ENCODE peak calls at places on chromosome 3, in six cellular contexts. P is neural progenitor cell; U is transverse colon; V is astrocyte; N is CD8-positive, alpha-beta T cell; M is tibial artery. G is an unnamed sample.

GRCh38 chr3:39491733-39492350 is 24.4 kb downstream of the MOBP start:
- DNase-seq in P (no peak), U (no peak), V (no peak), N (no peak), M (no peak), G (no peak)

GRCh38 chr3:148931574-148931973 is 59.8 kb upstream of the GYG1 start:
- DNase-seq in P (no peak), U (no peak), V (no peak), N (no peak), M (no peak), G (no peak)

GRCh38 chr3:49900491-49901153 is 3.1 kb downstream of the MST1R start:
- DNase-seq in P (no peak), U (peak), V (peak), N (no peak), M (no peak), G (no peak)

GRCh38 chr3:9638147-9638546 is 11.2 kb upstream of the MTMR14 start:
- DNase-seq in P (no peak), U (no peak), V (no peak), N (no peak), M (no peak), G (no peak)

GRCh38 chr3:87167634-87168456 is 59.3 kb upstream of the CHMP2B start:
- DNase-seq in P (peak), U (no peak), V (peak), N (no peak), M (no peak), G (no peak)

GRCh38 chr3:72810063-72810462 is 38.2 kb downstream of the SHQ1 start:
- DNase-seq in P (peak), U (no peak), V (no peak), N (no peak), M (no peak), G (no peak)

GRCh38 chr3:146814601-146815315 is 209.6 kb upstream of the PLSCR5 start:
- DNase-seq in P (no peak), U (no peak), V (peak), N (no peak), M (no peak), G (no peak)

GRCh38 chr3:153881201-153881600 is 240.0 kb upstream of the ARHGEF26 start:
- DNase-seq in P (no peak), U (no peak), V (peak), N (no peak), M (no peak), G (no peak)

GRCh38 chr3:161559177-161559998 is 62.8 kb downstream of the OTOL1 start:
- DNase-seq in P (peak), U (no peak), V (peak), N (no peak), M (no peak), G (no peak)

GRCh38 chr3:72036899-72037298 is 252.0 kb upstream of the PROK2 start:
- DNase-seq in P (no peak), U (no peak), V (peak), N (no peak), M (no peak), G (no peak)

GRCh38 chr3:31895471-31895870 is 85.6 kb downstream of the OSBPL10 start:
- DNase-seq in P (no peak), U (no peak), V (peak), N (no peak), M (no peak), G (no peak)

GRCh38 chr3:14795996-14796395 is 22.8 kb upstream of the FGD5 start:
- DNase-seq in P (no peak), U (no peak), V (no peak), N (no peak), M (no peak), G (no peak)

GRCh38 chr3:132253262-132253878 is 63.8 kb upstream of the ACP3 start:
- DNase-seq in P (peak), U (peak), V (peak), N (no peak), M (no peak), G (no peak)

GRCh38 chr3:46378426-46378942 is 7.7 kb downstream of the CCR5 start:
- DNase-seq in P (peak), U (peak), V (peak), N (peak), M (peak), G (no peak)

GRCh38 chr3:157475921-157476395 is 27.3 kb downstream of the VEPH1 start:
- DNase-seq in P (no peak), U (no peak), V (peak), N (no peak), M (no peak), G (no peak)

GRCh38 chr3:16354291-16354690 is 89.3 kb downstream of the OXNAD1 start:
- DNase-seq in P (no peak), U (no peak), V (no peak), N (no peak), M (no peak), G (no peak)

GRCh38 chr3:16357698-16358097 is 92.7 kb downstream of the OXNAD1 start:
- DNase-seq in P (peak), U (no peak), V (peak), N (no peak), M (no peak), G (no peak)

GRCh38 chr3:16359331-16359730 is 94.3 kb downstream of the OXNAD1 start:
- DNase-seq in P (no peak), U (no peak), V (no peak), N (no peak), M (no peak), G (no peak)

GRCh38 chr3:16355864-16356263 is 90.9 kb downstream of the OXNAD1 start:
- DNase-seq in P (no peak), U (no peak), V (no peak), N (no peak), M (no peak), G (no peak)

DNA sequence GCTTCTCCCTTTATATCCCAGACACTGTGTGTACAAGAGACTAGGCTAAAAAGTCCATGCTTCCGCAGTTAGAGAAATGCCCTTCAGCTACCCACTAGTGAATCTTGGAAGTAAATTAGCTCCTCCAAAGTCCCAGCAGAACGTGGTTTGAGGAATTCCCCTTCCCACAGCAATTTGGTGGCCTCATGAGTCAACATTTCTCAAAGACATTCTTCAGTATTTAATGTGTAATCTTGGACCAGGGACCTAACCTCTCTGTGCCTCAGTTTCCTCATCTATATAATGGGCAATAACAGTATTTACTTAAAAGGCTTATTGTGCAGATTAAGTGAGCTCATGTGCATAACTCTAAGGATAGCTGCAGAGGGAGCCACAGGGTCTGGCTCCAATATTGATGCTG is 92.2 kb downstream of the OXNAD1 start:
- DNase-seq in P (no peak), U (no peak), V (peak), N (no peak), M (no peak), G (no peak)
- TF ChIP-seq CTCF in P (no peak), U (no peak), V (no peak), N (no peak), M (no peak), G (no peak)

DNA sequence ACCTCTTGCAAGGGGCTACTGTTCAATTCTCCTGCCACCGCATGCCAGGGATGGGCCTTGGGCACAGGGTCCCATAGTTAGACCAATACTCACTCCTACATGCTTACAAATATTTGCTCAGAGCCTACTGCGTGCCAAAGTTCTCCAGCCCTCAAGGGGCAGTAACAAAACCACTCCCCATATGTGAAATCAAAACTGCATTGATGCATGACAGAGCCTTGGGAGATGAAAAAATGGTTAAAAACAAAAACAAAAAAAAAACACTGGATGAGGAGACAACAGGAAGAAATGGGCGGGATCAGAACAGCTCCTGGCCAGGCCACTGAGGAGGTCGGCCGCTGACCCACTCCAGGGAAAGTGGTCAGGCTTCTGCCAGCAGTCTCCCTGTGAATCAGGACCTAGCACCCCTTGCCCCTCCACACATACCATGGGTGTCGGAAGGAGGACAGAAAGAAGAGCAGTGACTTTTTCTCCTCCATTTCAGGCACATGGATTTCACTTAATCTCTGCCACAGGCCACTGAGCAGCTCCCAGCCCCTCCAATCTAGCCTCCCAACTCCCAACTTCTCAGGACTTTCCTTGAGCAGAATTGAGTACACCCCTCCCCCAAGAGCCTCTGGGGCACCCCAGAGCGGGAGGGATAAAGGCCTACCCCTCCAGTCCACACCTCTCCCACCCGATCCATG is 2.8 kb downstream of the PLXNB1 start:
- DNase-seq in P (no peak), U (no peak), V (no peak), N (no peak), M (peak), G (no peak)
- H3K27ac ChIP-seq in P (no peak), U (peak), V (no peak), N (no peak), M (peak), G (peak)

DNA sequence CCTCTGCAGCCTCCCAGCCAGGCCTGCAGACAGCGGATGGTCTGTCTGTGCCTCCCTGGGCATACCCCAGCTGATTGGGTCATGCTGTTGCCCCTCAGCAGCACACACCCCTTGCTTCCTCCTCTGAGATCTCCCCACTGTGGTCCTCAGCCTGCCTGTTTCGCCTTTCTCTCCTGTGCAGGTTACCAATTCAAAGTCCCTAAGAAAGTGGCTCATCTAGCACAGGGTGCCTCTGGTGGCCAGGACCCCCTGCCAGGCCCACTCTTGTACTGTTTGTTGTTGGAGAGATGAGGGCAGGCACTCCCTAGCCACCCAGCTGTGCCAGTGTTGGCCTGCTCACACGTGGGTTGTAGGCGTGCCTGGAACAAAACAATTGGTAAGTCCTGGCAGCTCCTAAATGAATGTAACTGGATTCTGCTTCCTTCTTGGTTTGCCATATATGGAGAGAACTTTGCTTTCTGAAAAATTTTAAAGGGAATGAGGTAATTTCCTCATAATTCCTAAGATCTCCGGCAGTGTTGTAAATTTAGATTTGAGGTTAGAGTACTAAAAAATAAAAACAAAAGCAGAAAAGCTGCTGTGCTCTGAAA is 213.2 kb upstream of the IL12A start:
- DNase-seq in P (peak), U (peak), V (peak), N (no peak), M (peak), G (peak)
- TF ChIP-seq CTCF in P (no peak), U (no peak), V (no peak), N (no peak), M (no peak), G (no peak)

GRCh38 chr3:177932750-177933660 is 603.2 kb upstream of the KCNMB2 start:
- DNase-seq in P (no peak), U (no peak), V (peak), N (no peak), M (no peak), G (no peak)
- H3K27ac ChIP-seq in P (no peak), U (no peak), V (peak), N (no peak), M (no peak), G (no peak)

DNA sequence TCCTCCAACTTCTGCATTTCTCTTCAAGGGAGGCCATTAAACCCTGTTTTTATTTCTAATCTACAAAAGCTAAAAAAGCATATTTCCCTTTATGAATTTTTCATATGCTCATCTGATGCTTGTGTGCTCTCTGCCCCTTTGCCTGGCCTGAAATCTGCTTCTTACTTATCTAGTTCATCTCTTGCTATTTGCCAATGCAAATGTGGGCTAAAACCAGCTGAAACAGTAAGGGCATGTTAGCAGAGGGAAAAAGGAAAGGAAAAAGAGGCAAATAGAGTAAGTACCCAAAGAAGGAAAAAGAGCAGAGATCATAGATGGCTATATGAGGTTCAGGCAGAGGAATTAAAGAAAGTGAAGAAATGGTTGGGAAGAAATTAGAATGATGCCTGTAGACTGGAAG is 185.2 kb downstream of the CNTN4 start:
- DNase-seq in P (no peak), U (no peak), V (no peak), N (no peak), M (no peak), G (no peak)
- TF ChIP-seq CTCF in P (no peak), U (no peak), V (no peak), N (no peak), M (no peak), G (no peak)

GRCh38 chr3:134463676-134464611 is 21.8 kb downstream of the ANAPC13 start:
- DNase-seq in P (peak), U (peak), V (peak), N (no peak), M (peak), G (peak)
- H3K27ac ChIP-seq in P (peak), U (peak), V (peak), N (no peak), M (peak), G (no peak)

DNA sequence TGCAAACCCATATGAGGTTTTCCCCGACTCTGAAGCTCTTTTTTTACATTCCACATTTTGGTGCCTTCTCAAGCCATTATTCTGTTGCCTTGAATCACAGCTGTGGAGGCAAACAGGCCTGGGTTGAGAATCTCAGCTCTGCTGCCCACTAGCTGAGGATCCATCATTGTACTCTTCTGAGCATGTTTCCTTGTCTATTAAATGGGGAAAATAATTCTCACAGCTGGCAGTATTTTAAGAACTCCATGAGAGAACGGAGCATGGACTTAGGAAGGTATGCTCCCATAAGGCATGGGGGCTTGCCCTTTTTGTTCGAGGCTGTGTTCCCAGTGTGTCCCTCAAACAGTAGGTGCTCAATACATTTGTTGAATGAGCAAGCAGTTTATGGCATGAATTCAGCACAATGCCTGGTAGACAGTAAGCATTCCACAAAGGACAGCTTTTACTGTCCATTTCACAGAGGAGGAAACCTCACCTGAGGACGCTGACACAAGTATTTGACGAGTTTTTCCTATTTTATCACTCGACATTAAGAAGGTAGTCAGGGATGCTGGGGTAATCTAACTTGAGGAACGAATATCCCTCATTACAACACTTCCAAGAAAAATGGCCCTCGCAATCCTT is 2.2 kb upstream of the PTPRG start:
- DNase-seq in P (no peak), U (no peak), V (no peak), N (no peak), M (no peak), G (no peak)
- TF ChIP-seq CTCF in P (no peak), U (no peak), V (peak), N (no peak), M (peak), G (peak)

GRCh38 chr3:128882709-128883108 is 3.3 kb downstream of the ACAD9 start:
- DNase-seq in P (no peak), U (no peak), V (no peak), N (no peak), M (no peak), G (no peak)
- H3K27ac ChIP-seq in P (no peak), U (no peak), V (no peak), N (no peak), M (no peak), G (no peak)

GRCh38 chr3:38278841-38279240 is 3.3 kb upstream of the SLC22A14 start:
- DNase-seq in P (no peak), U (no peak), V (no peak), N (no peak), M (no peak), G (no peak)

GRCh38 chr3:38281895-38282686 is at the start of gene SLC22A14:
- DNase-seq in P (peak), U (no peak), V (no peak), N (no peak), M (no peak), G (no peak)

DNA sequence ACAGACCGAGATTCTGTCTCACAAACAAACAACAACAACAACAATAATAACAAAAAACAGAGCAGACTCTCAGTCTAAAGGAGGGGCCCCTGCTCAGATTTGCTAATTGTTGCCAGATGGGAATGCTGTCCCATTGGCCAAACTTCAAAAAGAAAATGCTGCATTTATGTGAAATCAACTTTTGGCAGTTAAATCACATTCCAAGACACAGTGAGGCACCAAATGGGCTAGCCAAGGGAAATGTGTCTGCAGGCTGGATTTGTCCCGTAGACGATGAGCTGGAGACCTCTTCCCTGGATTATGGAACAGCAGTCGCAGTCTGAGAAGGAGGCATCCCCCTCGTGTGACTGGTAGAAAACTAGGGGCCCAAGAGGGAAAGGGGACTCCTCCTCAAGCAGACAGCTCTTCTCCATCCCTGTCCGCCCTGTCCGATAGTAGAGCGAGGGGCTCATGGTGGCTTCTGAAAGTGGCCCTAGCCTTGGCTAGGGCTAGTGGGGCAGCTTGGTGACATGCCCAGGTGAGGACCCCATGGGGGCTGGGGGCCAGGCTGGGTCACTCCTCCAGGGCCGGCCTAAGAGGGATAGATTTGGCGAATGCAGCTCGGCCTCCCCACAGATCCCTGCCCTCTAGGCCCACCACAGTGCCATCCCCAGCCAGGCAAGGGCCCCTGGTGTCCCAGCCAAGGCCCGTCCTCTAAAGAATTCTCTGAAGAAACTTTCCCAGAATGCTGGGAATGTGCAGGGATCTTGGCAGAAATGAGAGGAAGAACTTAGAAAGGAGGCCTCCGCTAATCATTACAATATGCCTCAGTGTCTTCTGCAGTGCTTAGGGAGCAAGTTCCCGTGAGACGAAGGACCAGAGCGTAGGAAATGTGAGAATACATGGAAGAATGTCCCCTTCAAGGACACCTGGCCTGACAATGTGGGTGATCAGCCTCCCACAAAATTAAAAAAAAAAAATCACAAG is 2.0 kb downstream of the SLC22A14 start:
- DNase-seq in P (no peak), U (no peak), V (peak), N (no peak), M (no peak), G (no peak)
- TF ChIP-seq CTCF in P (no peak), U (no peak), V (no peak), N (no peak), M (no peak), G (no peak)

G was measured in right atrium auricular region.